ENCODE peak calls at places on chromosome 16, in seven cellular contexts. One of them, this sample, is unnamed.

GRCh38 chr16:3134338-3135119 is at the start of gene ZNF213:
- DNase-seq in T-helper 1 cell: peak
- DNase-seq in kidney: peak
- DNase-seq in amniotic stem cell: peak
- DNase-seq in GM12878: peak
- DNase-seq in DMS 273 treated with DMSO at 0.1 percent for 48 hours: peak
- DNase-seq in stimulated activated naive B cell treated with anti-CD40 and anti-IgM and Interleukin-4, amounts not matched to agents 10 μg/mL and 1 μg/mL and 100 μg/mL, for 72 hours: peak
- DNase-seq in this sample: peak

GRCh38 chr16:74730049-74730683 is 29.5 kb upstream of the MLKL start:
- DNase-seq in T-helper 1 cell: no peak
- DNase-seq in kidney: peak
- DNase-seq in amniotic stem cell: no peak
- DNase-seq in GM12878: no peak
- DNase-seq in DMS 273 treated with DMSO at 0.1 percent for 48 hours: no peak
- DNase-seq in stimulated activated naive B cell treated with anti-CD40 and anti-IgM and Interleukin-4, amounts not matched to agents 10 μg/mL and 1 μg/mL and 100 μg/mL, for 72 hours: no peak
- DNase-seq in this sample: no peak

GRCh38 chr16:29009050-29009837 is 24.4 kb downstream of the LAT start:
- DNase-seq in T-helper 1 cell: no peak
- DNase-seq in kidney: no peak
- DNase-seq in amniotic stem cell: no peak
- DNase-seq in GM12878: no peak
- DNase-seq in DMS 273 treated with DMSO at 0.1 percent for 48 hours: no peak
- DNase-seq in stimulated activated naive B cell treated with anti-CD40 and anti-IgM and Interleukin-4, amounts not matched to agents 10 μg/mL and 1 μg/mL and 100 μg/mL, for 72 hours: no peak
- DNase-seq in this sample: no peak

GRCh38 chr16:84520778-84521770 is 16.6 kb upstream of the MEAK7 start:
- DNase-seq in T-helper 1 cell: no peak
- DNase-seq in kidney: no peak
- DNase-seq in amniotic stem cell: no peak
- DNase-seq in GM12878: no peak
- DNase-seq in DMS 273 treated with DMSO at 0.1 percent for 48 hours: peak
- DNase-seq in stimulated activated naive B cell treated with anti-CD40 and anti-IgM and Interleukin-4, amounts not matched to agents 10 μg/mL and 1 μg/mL and 100 μg/mL, for 72 hours: no peak
- DNase-seq in this sample: no peak

GRCh38 chr16:63596716-63597115 is 1525.1 kb downstream of the CDH11 start:
- DNase-seq in T-helper 1 cell: no peak
- DNase-seq in kidney: no peak
- DNase-seq in amniotic stem cell: no peak
- DNase-seq in GM12878: no peak
- DNase-seq in DMS 273 treated with DMSO at 0.1 percent for 48 hours: no peak
- DNase-seq in stimulated activated naive B cell treated with anti-CD40 and anti-IgM and Interleukin-4, amounts not matched to agents 10 μg/mL and 1 μg/mL and 100 μg/mL, for 72 hours: no peak
- DNase-seq in this sample: no peak

GRCh38 chr16:57598437-57598836 is 30.0 kb upstream of the ADGRG1 start:
- DNase-seq in T-helper 1 cell: no peak
- DNase-seq in kidney: no peak
- DNase-seq in amniotic stem cell: no peak
- DNase-seq in GM12878: no peak
- DNase-seq in DMS 273 treated with DMSO at 0.1 percent for 48 hours: no peak
- DNase-seq in stimulated activated naive B cell treated with anti-CD40 and anti-IgM and Interleukin-4, amounts not matched to agents 10 μg/mL and 1 μg/mL and 100 μg/mL, for 72 hours: no peak
- DNase-seq in this sample: no peak

GRCh38 chr16:65069090-65069489 is 52.8 kb downstream of the CDH11 start:
- DNase-seq in T-helper 1 cell: no peak
- DNase-seq in kidney: no peak
- DNase-seq in amniotic stem cell: peak
- DNase-seq in GM12878: no peak
- DNase-seq in DMS 273 treated with DMSO at 0.1 percent for 48 hours: no peak
- DNase-seq in stimulated activated naive B cell treated with anti-CD40 and anti-IgM and Interleukin-4, amounts not matched to agents 10 μg/mL and 1 μg/mL and 100 μg/mL, for 72 hours: no peak
- DNase-seq in this sample: no peak

GRCh38 chr16:83315271-83315670 is 492.5 kb upstream of the HSBP1 start:
- DNase-seq in T-helper 1 cell: no peak
- DNase-seq in kidney: no peak
- DNase-seq in amniotic stem cell: no peak
- DNase-seq in GM12878: no peak
- DNase-seq in DMS 273 treated with DMSO at 0.1 percent for 48 hours: no peak
- DNase-seq in stimulated activated naive B cell treated with anti-CD40 and anti-IgM and Interleukin-4, amounts not matched to agents 10 μg/mL and 1 μg/mL and 100 μg/mL, for 72 hours: no peak
- DNase-seq in this sample: no peak

GRCh38 chr16:4115209-4115940 is 867 bp downstream of the ADCY9 start:
- DNase-seq in T-helper 1 cell: peak
- DNase-seq in kidney: peak
- DNase-seq in amniotic stem cell: peak
- DNase-seq in GM12878: no peak
- DNase-seq in DMS 273 treated with DMSO at 0.1 percent for 48 hours: peak
- DNase-seq in stimulated activated naive B cell treated with anti-CD40 and anti-IgM and Interleukin-4, amounts not matched to agents 10 μg/mL and 1 μg/mL and 100 μg/mL, for 72 hours: peak
- DNase-seq in this sample: peak

GRCh38 chr16:50530277-50531236 is 17.6 kb upstream of the NKD1 start:
- DNase-seq in T-helper 1 cell: no peak
- DNase-seq in kidney: no peak
- DNase-seq in amniotic stem cell: no peak
- DNase-seq in GM12878: no peak
- DNase-seq in DMS 273 treated with DMSO at 0.1 percent for 48 hours: no peak
- DNase-seq in stimulated activated naive B cell treated with anti-CD40 and anti-IgM and Interleukin-4, amounts not matched to agents 10 μg/mL and 1 μg/mL and 100 μg/mL, for 72 hours: no peak
- DNase-seq in this sample: no peak

GRCh38 chr16:67391424-67392300 is 1.6 kb downstream of the TPPP3 start:
- DNase-seq in T-helper 1 cell: no peak
- DNase-seq in kidney: no peak
- DNase-seq in amniotic stem cell: no peak
- DNase-seq in GM12878: no peak
- DNase-seq in DMS 273 treated with DMSO at 0.1 percent for 48 hours: no peak
- DNase-seq in stimulated activated naive B cell treated with anti-CD40 and anti-IgM and Interleukin-4, amounts not matched to agents 10 μg/mL and 1 μg/mL and 100 μg/mL, for 72 hours: no peak
- DNase-seq in this sample: no peak

GRCh38 chr16:84329849-84330684 is 35.4 kb downstream of the WFDC1 start:
- DNase-seq in T-helper 1 cell: no peak
- DNase-seq in kidney: no peak
- DNase-seq in amniotic stem cell: no peak
- DNase-seq in GM12878: no peak
- DNase-seq in DMS 273 treated with DMSO at 0.1 percent for 48 hours: no peak
- DNase-seq in stimulated activated naive B cell treated with anti-CD40 and anti-IgM and Interleukin-4, amounts not matched to agents 10 μg/mL and 1 μg/mL and 100 μg/mL, for 72 hours: no peak
- DNase-seq in this sample: no peak

GRCh38 chr16:64089697-64090096 is 1032.2 kb downstream of the CDH11 start:
- DNase-seq in T-helper 1 cell: no peak
- DNase-seq in kidney: no peak
- DNase-seq in amniotic stem cell: no peak
- DNase-seq in GM12878: no peak
- DNase-seq in DMS 273 treated with DMSO at 0.1 percent for 48 hours: peak
- DNase-seq in stimulated activated naive B cell treated with anti-CD40 and anti-IgM and Interleukin-4, amounts not matched to agents 10 μg/mL and 1 μg/mL and 100 μg/mL, for 72 hours: no peak
- DNase-seq in this sample: no peak

GRCh38 chr16:12906271-12906670 is 4.9 kb downstream of the SHISA9 start:
- DNase-seq in T-helper 1 cell: no peak
- DNase-seq in kidney: no peak
- DNase-seq in amniotic stem cell: no peak
- DNase-seq in GM12878: no peak
- DNase-seq in DMS 273 treated with DMSO at 0.1 percent for 48 hours: no peak
- DNase-seq in stimulated activated naive B cell treated with anti-CD40 and anti-IgM and Interleukin-4, amounts not matched to agents 10 μg/mL and 1 μg/mL and 100 μg/mL, for 72 hours: no peak
- DNase-seq in this sample: no peak

GRCh38 chr16:17389392-17389791 is 81.4 kb downstream of the XYLT1 start:
- DNase-seq in T-helper 1 cell: no peak
- DNase-seq in kidney: no peak
- DNase-seq in amniotic stem cell: peak
- DNase-seq in GM12878: no peak
- DNase-seq in DMS 273 treated with DMSO at 0.1 percent for 48 hours: no peak
- DNase-seq in stimulated activated naive B cell treated with anti-CD40 and anti-IgM and Interleukin-4, amounts not matched to agents 10 μg/mL and 1 μg/mL and 100 μg/mL, for 72 hours: no peak
- DNase-seq in this sample: no peak

This sample was measured in activated T-helper 2 cell treated with anti-CD3 and anti-CD28 coated beads, Interferon-gamma antibody, Interleukin-2, Interleukin-4, amounts not matched to agents 10 μg/mL and 5 μg/mL and 100 μg/mL, durations not matched to agents 14 hours and 24 hours and 36 hours.